ENCODE peak calls at places on chromosomes 7 and 10, in five cellular contexts. I, F, L, S and R are unnamed samples.

GRCh38 chr10:99629625-99629978 is 9.4 kb upstream of the SLC25A28 start:
- DNase-seq in S (no peak), L (no peak), F (no peak), I (no peak), R (no peak)

GRCh38 chr10:93465806-93466675 is 16.1 kb downstream of the MYOF start:
- DNase-seq in F (peak; percentile 90), S (peak; percentile 90), L (peak; percentile 95), I (peak; percentile 78), R (no peak)

GRCh38 chr7:142535123-142535779 is 214.0 kb upstream of the PRSS1 start:
- DNase-seq in I (peak; percentile 58), L (peak; percentile 68), F (no peak), S (peak; percentile 92), R (peak; percentile 69)

GRCh38 chr7:27185013-27185707 is at the start of gene HOXA11:
- DNase-seq in I (no peak), F (no peak), L (no peak), S (peak; percentile 20), R (no peak)

GRCh38 chr10:395665-396064 is 260.4 kb downstream of the ZMYND11 start:
- DNase-seq in L (no peak), I (no peak), F (no peak), S (no peak), R (no peak)

GRCh38 chr10:49010295-49010694 is 70.7 kb upstream of the LRRC18 start:
- DNase-seq in S (no peak), I (no peak), F (peak; percentile 59), L (no peak), R (no peak)

GRCh38 chr10:100510533-100511308 is 8.9 kb downstream of the SEC31B start:
- DNase-seq in L (no peak), F (no peak), I (peak; percentile 33), S (peak; percentile 27), R (no peak)

GRCh38 chr7:128322040-128322643 is 21.6 kb downstream of the RBM28 start:
- DNase-seq in L (no peak), F (no peak), S (peak; percentile 54), I (no peak), R (no peak)

GRCh38 chr10:30647089-30647488 is 17.5 kb upstream of the LYZL2 start:
- DNase-seq in S (no peak), F (peak; percentile 9), I (no peak), L (no peak), R (no peak)

GRCh38 chr7:359776-360361 is 69.9 kb downstream of the FOXL3 start:
- DNase-seq in S (no peak), I (no peak), L (no peak), F (no peak), R (no peak)

GRCh38 chr10:30036341-30036740 is 23.0 kb downstream of the JCAD start:
- DNase-seq in I (no peak), F (no peak), S (peak; percentile 40), L (no peak), R (no peak)

GRCh38 chr7:74176555-74176954 is 2.4 kb downstream of the EIF4H start:
- DNase-seq in S (no peak), L (no peak), F (no peak), I (no peak), R (no peak)

GRCh38 chr7:82036146-82036886 is 266.5 kb upstream of the HGF start:
- DNase-seq in L (no peak), S (peak; percentile 91), F (no peak), I (no peak), R (no peak)

GRCh38 chr7:47573758-47574472 is 8.0 kb downstream of the TNS3 start:
- DNase-seq in F (no peak), I (peak; percentile 81), L (no peak), S (peak; percentile 87), R (no peak)

GRCh38 chr10:677038-677437 is 12.4 kb downstream of the DIP2C start:
- DNase-seq in S (no peak), L (no peak), F (no peak), I (no peak), R (no peak)

GRCh38 chr7:90334193-90334843 is 12.2 kb upstream of the GTPBP10 start:
- DNase-seq in L (no peak), S (no peak), F (no peak), I (no peak), R (no peak)

GRCh38 chr10:9294865-9295264 is 1240.4 kb downstream of the GATA3 start:
- DNase-seq in S (no peak), L (no peak), I (no peak), F (no peak), R (no peak)

GRCh38 chr7:84848219-84848973 is 338.5 kb downstream of the SEMA3D start:
- DNase-seq in S (no peak), L (no peak), F (no peak), I (no peak), R (no peak)

GRCh38 chr7:159195926-159196325 is 51.3 kb upstream of the VIPR2 start:
- DNase-seq in I (no peak), F (no peak), S (no peak), L (no peak), R (no peak)

GRCh38 chr7:121313220-121313792 is 15.5 kb upstream of the WNT16 start:
- DNase-seq in F (no peak), I (no peak), S (no peak), L (no peak), R (no peak)

GRCh38 chr10:83983578-83984255 is 155.6 kb upstream of the GHITM start:
- DNase-seq in S (no peak), F (no peak), I (no peak), L (no peak), R (no peak)

GRCh38 chr10:122292376-122292775 is 21.3 kb downstream of the BTBD16 start:
- DNase-seq in S (no peak), F (no peak), L (no peak), I (no peak), R (no peak)

GRCh38 chr7:19146699-19147098 is 1.5 kb upstream of the FERD3L start:
- DNase-seq in L (no peak), S (peak; percentile 46), I (no peak), F (no peak), R (no peak)

GRCh38 chr7:130491841-130492518 is at the start of gene MEST:
- DNase-seq in I (peak; percentile 33), S (peak; percentile 47), F (no peak), L (no peak), R (no peak)

GRCh38 chr10:78869508-78870439 is 199.0 kb upstream of the ZMIZ1 start:
- DNase-seq in F (no peak), S (no peak), L (no peak), I (no peak), R (no peak)

GRCh38 chr7:72310301-72310700 is 101.8 kb downstream of the CALN1 start:
- DNase-seq in L (no peak), I (no peak), F (no peak), S (no peak), R (no peak)

DNA sequence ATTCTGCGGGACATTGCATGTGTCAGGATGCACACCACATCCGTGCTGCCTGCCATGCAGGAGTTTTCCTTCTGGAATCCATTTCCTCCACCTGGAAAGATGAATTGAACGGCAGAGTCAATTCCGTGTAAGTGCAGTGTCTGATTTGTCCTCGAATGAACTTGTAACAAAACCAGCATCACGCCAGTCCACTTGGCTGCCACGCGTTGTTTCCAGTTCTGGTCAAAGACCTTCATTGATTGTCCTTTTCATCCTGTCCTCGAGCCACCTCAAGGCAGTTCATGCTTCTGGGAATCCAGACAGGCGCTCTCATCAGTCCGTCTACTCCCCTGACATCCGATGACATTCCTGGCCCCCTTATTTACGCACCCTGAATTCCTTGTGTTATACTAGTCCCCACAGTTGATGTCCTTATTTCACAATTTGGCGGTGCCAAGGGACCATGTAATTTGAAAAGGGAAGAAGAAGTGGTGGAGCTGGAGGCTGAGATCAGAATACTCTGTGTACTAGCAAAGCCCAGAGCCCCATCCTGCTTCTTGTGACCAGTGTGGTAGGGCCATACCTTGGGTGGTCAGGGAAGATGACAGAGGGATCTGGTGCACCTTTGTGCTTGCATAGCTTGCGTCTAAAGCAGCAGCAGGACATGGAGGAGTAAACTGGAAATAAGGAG is 502.2 kb downstream of the PLXNA4 start:
- DNase-seq in S (no peak), I (no peak), F (no peak), L (no peak), R (no peak)
- H3K27ac ChIP-seq in S (no peak overlapping the region), I (no peak overlapping the region), F (no peak overlapping the region), L (peak overlapping the region; percentile 24), R (no peak overlapping the region)

GRCh38 chr10:70652761-70653657 is 19.3 kb upstream of the ADAMTS14 start:
- DNase-seq in I (peak; percentile 16), F (peak; percentile 71), L (no peak), S (peak; percentile 98), R (peak; percentile 95)
- TF ChIP-seq CTCF in I (no peak), F (no peak), L (no peak), S (no peak), R (no peak)

DNA sequence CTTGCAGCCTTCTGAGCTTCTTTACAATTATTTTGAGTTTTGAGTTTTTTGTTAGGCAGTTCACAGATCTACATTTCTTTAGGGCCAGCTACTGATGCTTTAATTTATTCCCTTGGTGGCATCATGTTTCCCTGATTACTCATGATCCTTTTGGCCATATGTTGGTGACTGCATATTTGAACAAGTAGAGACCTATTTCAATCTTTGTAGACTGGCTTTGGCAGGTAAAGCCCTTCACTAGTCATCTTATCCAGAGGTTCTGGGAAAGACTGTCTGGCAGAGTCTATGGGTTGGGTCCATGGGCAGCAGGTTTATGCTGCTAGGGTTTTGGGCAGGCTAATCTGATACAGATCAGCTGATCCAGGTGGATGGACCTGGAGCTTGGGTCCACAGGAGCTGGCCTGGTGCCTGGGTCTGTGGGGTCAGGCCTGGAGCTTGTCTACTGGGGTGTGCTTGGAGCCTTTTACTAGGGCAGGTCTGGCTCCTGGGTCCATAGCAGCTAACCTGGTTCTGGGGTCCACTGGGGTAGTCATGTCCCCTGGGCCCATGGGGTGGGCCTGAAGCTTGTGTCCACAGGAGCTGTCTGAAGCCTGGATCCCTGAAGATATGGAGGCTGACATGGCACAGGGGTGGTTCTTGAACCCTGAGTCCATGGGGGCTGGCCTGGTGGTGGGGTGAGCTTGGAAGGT is 72.7 kb downstream of the GPR85 start:
- DNase-seq in L (no peak), S (no peak), I (no peak), F (no peak), R (no peak)
- H3K4me3 ChIP-seq in L (no peak overlapping the region), S (no peak overlapping the region), I (no peak overlapping the region), F (no peak overlapping the region), R (no peak overlapping the region)

DNA sequence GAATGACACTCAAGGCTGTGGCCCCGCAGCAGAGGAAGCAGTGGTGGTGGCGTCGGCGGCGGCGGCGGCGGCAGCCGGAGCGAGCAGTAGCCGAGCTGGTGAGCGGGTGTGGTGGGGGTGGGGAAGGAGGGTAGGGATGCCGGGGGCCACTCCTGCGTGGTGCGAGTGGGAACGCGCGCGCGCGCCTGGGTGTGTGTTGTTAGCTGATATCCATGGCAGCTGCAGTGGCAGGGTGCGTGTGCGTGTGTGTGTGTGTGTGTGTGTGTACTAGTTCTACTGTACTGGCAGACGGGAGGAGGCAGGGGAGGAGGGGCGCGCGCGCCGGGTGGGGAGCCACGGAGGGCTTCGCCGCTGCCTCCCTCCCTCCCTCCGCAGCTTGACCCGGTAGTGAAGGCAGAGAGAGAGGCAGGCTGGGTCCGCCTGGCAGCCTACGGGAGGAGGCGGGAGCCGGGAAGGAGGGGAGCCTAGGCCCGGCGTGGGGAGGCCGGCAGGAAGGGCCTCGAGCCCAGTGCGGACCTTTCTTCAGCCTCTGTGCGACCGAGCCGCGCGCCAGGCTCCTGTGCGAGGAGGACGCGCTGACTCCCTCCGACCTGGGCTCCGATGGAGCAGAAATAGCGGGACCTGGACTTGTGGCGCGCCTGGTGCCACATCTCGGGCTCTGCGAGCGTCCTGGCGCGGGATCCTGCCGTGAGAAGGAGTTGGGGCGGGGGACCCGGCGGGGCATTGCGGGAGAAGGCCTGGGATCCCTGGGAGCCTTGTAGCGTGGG is at the start of gene MAGI2:
- DNase-seq in L (no peak), F (peak; percentile 84), I (peak; percentile 31), S (peak; percentile 84), R (peak; percentile 66)
- H3K27ac ChIP-seq in L (peak within 1 kb of the TSS; percentile 92), F (peak within 1 kb of the TSS; percentile 94), I (no peak within 1 kb of the TSS), S (peak within 1 kb of the TSS; percentile 96), R (peak within 1 kb of the TSS; percentile 97)